ENCODE peak calls at places on chromosomes 3 and 15, in ten cellular contexts. Y is ovary, K is cardiac muscle cell, O is left ventricle myocardium inferior, G is thoracic aorta, M is transverse colon, L is heart right ventricle, P is stomach, C is Panc1, V is RWPE2. A is an unnamed sample. For H3K9me3, the result is how much of the 10 kb centered on the place peaks cover.

GRCh38 chr15:44163370-44163769 is 31.7 kb downstream of the FRMD5 start:
- DNase-seq in M (no peak), V (no peak), O (no peak), P (no peak), Y (no peak), L (no peak), K (peak), C (no peak), G (no peak), A (no peak)

GRCh38 chr3:37229740-37230139 is 55.4 kb upstream of the LRRFIP2 start:
- DNase-seq in K (no peak), Y (no peak), M (peak), O (no peak), P (peak), G (no peak), C (no peak), V (no peak), L (no peak), A (no peak)

GRCh38 chr3:197216169-197216860 is 82.1 kb downstream of the DLG1 start:
- DNase-seq in P (no peak), Y (no peak), V (no peak), C (no peak), O (no peak), L (no peak), G (no peak), M (no peak), K (peak), A (no peak)

GRCh38 chr3:30227571-30228301 is 378.7 kb upstream of the TGFBR2 start:
- DNase-seq in V (no peak), Y (no peak), C (no peak), K (peak), G (no peak), P (no peak), L (no peak), O (no peak), M (no peak), A (no peak)

GRCh38 chr15:84609818-84610525 is 9.2 kb downstream of the ZSCAN2 start:
- DNase-seq in G (no peak), M (no peak), C (no peak), O (no peak), L (no peak), V (no peak), P (no peak), Y (no peak), K (no peak), A (no peak)

GRCh38 chr15:48385431-48385830 is 54.2 kb downstream of the DUT start:
- DNase-seq in Y (no peak), G (no peak), M (no peak), L (no peak), V (no peak), C (no peak), P (no peak), O (no peak), K (peak), A (no peak)

GRCh38 chr3:124701687-124702086 is 28.6 kb upstream of the UMPS start:
- DNase-seq in V (no peak), K (peak), G (no peak), Y (no peak), L (no peak), M (no peak), C (no peak), P (no peak), O (no peak), A (no peak)

GRCh38 chr15:32030795-32031194 is 480 bp downstream of the CHRNA7 start:
- DNase-seq in O (no peak), M (no peak), P (no peak), K (peak), G (no peak), L (no peak), C (no peak), Y (no peak), V (no peak), A (no peak)

GRCh38 chr15:100041380-100041779 is 300.4 kb downstream of the ADAMTS17 start:
- DNase-seq in L (no peak), G (no peak), C (no peak), K (no peak), P (no peak), O (no peak), V (no peak), Y (no peak), M (no peak), A (no peak)

GRCh38 chr15:81865850-81866537 is 179.8 kb downstream of the MEX3B start:
- DNase-seq in O (no peak), Y (no peak), C (no peak), L (no peak), V (no peak), P (no peak), K (no peak), M (no peak), G (no peak), A (no peak)

GRCh38 chr3:11282250-11283125 is 10.3 kb downstream of the ATG7 start:
- DNase-seq in C (no peak), K (peak), G (no peak), M (peak), Y (peak), P (no peak), V (no peak), L (peak), O (peak), A (no peak)

GRCh38 chr3:150248116-150248864 is 159.8 kb upstream of the TSC22D2 start:
- DNase-seq in K (peak), G (no peak), O (no peak), M (no peak), V (no peak), L (no peak), C (no peak), Y (peak), P (no peak), A (no peak)

GRCh38 chr15:51368751-51369450 is 27.4 kb downstream of the GLDN start:
- DNase-seq in L (no peak), G (no peak), O (no peak), K (peak), V (no peak), C (peak), Y (no peak), M (no peak), P (no peak), A (no peak)

GRCh38 chr3:183944790-183945189 is 60.1 kb upstream of the PARL start:
- DNase-seq in K (no peak), Y (no peak), C (no peak), P (no peak), V (no peak), O (no peak), G (no peak), L (no peak), M (no peak), A (no peak)

GRCh38 chr3:159609620-159610019 is 379.0 kb upstream of the IL12A start:
- DNase-seq in M (no peak), Y (no peak), O (no peak), G (no peak), V (no peak), L (no peak), K (no peak), C (no peak), P (no peak), A (no peak)

GRCh38 chr15:66655511-66655910 is 46.5 kb upstream of the SMAD6 start:
- DNase-seq in G (no peak), O (no peak), C (no peak), V (no peak), L (no peak), K (no peak), P (no peak), M (no peak), Y (no peak), A (no peak)

GRCh38 chr3:6965881-6966280 is 105.0 kb downstream of the GRM7 start:
- DNase-seq in P (no peak), Y (no peak), G (no peak), O (no peak), L (no peak), C (no peak), K (no peak), V (no peak), M (no peak), A (no peak)

GRCh38 chr3:25534007-25534406 is 105.9 kb downstream of the RARB start:
- DNase-seq in K (no peak), M (no peak), P (no peak), L (no peak), Y (no peak), G (no peak), O (no peak), C (no peak), V (no peak), A (no peak)

GRCh38 chr3:124951511-124952390 is 17.2 kb upstream of the MUC13 start:
- DNase-seq in G (no peak), K (peak), V (no peak), L (no peak), O (no peak), C (no peak), P (no peak), Y (no peak), M (peak), A (no peak)

GRCh38 chr15:52261498-52262242 is 33.9 kb downstream of the MYO5C start:
- DNase-seq in V (peak), Y (peak), O (peak), L (peak), P (peak), M (peak), K (peak), C (no peak), G (peak), A (peak)

GRCh38 chr3:167728631-167729335 is 5.9 kb downstream of the PDCD10 start:
- DNase-seq in M (no peak), O (no peak), G (no peak), K (no peak), P (no peak), Y (no peak), C (no peak), V (no peak), L (no peak), A (no peak)

GRCh38 chr15:70013647-70014310 is 83.9 kb downstream of the TLE3 start:
- DNase-seq in L (no peak), V (no peak), K (no peak), M (no peak), O (no peak), G (no peak), P (no peak), Y (no peak), C (no peak), A (no peak)

GRCh38 chr3:141399200-141399599 is 30.9 kb downstream of the ZBTB38 start:
- DNase-seq in P (no peak), O (no peak), G (no peak), M (no peak), K (no peak), C (no peak), V (no peak), L (no peak), Y (no peak), A (no peak)
- H3K4me3 ChIP-seq in P (no peak), O (no peak), G (no peak), M (no peak), K (no peak), C (no peak), V (no peak), L (no peak), Y (no peak), A (no peak)

GRCh38 chr3:97821810-97822775 is at the start of gene CRYBG3:
- DNase-seq in K (peak), P (peak), Y (peak), M (peak), V (peak), L (peak), G (peak), O (peak), C (peak), A (peak)
- H3K27ac ChIP-seq in K (peak), P (peak), Y (peak), M (peak), V (peak), L (peak), G (peak), O (peak), C (peak), A (no peak)

GRCh38 chr15:46670256-46670655 is 1035.4 kb downstream of the SQOR start:
- DNase-seq in P (no peak), V (no peak), G (no peak), C (no peak), K (no peak), L (no peak), O (no peak), M (no peak), Y (no peak), A (no peak)
- H3K9me3 ChIP-seq in P (under half), V (under half), G (under half), C (under half), K (under half), L (under half), O (under half), M (under half), Y (under half), A (under half)

GRCh38 chr3:169144691-169145090 is 518.8 kb downstream of the MECOM start:
- DNase-seq in V (no peak), O (no peak), L (no peak), C (no peak), Y (no peak), K (peak), P (no peak), M (no peak), G (no peak), A (no peak)

GRCh38 chr3:169143471-169143870 is 520.0 kb downstream of the MECOM start:
- DNase-seq in Y (no peak), O (no peak), P (no peak), K (no peak), M (no peak), L (no peak), V (no peak), C (no peak), G (no peak), A (no peak)

GRCh38 chr3:169146112-169146665 is 517.3 kb downstream of the MECOM start:
- DNase-seq in M (peak), C (no peak), K (peak), V (peak), O (peak), G (peak), L (peak), P (peak), Y (peak), A (no peak)

GRCh38 chr3:169145551-169145950 is 518.0 kb downstream of the MECOM start:
- DNase-seq in Y (no peak), V (no peak), M (no peak), K (no peak), G (no peak), O (no peak), C (no peak), P (no peak), L (no peak), A (no peak)

GRCh38 chr3:169144271-169144670 is 519.2 kb downstream of the MECOM start:
- DNase-seq in M (no peak), L (no peak), V (no peak), P (no peak), C (no peak), Y (no peak), K (no peak), G (no peak), O (no peak), A (no peak)
- H3K4me3 ChIP-seq in M (peak), L (peak), V (no peak), P (peak), C (no peak), Y (no peak), K (no peak), G (peak), O (peak), A (no peak)

GRCh38 chr3:45659661-45660566 is 29.3 kb upstream of the SACM1L start:
- DNase-seq in M (peak), P (peak), G (no peak), Y (peak), K (peak), C (peak), L (peak), O (peak), V (no peak), A (peak)
- H3K27ac ChIP-seq in M (peak), P (no peak), G (peak), Y (no peak), K (no peak), C (no peak), L (no peak), O (peak), V (peak), A (no peak)